ENCODE peak calls at places on chromosomes 12 and 14, in eight cellular contexts. J is body of pancreas; O is naive thymus-derived CD4-positive, alpha-beta T cell; D is lower lobe of right lung; Z is pancreas; P is small intestine; E is NT2/D1; G is A673. T is an unnamed sample.

GRCh38 chr14:22319526-22320352 is 269.3 kb downstream of the DAD1 start:
- DNase-seq in J (peak; percentile 65), O (no peak), D (no peak), Z (no peak), P (peak; percentile 58), E (peak; percentile 32), G (peak; percentile 81), T (peak; percentile 78)

GRCh38 chr12:11085419-11085818 is 6.7 kb downstream of the TAS2R43 start:
- DNase-seq in J (no peak), O (no peak), D (no peak), Z (no peak), P (no peak), E (no peak), G (no peak), T (no peak)

GRCh38 chr12:13537623-13538022 is 341.1 kb downstream of the EMP1 start:
- DNase-seq in J (no peak), O (no peak), D (no peak), Z (no peak), P (no peak), E (no peak), G (no peak), T (no peak)

GRCh38 chr14:32404784-32405573 is 75.9 kb downstream of the AKAP6 start:
- DNase-seq in J (no peak), O (no peak), D (no peak), Z (no peak), P (no peak), E (no peak), G (no peak), T (no peak)

GRCh38 chr12:113929312-113929989 is 36.7 kb downstream of the RBM19 start:
- DNase-seq in J (no peak), O (no peak), D (no peak), Z (no peak), P (no peak), E (no peak), G (no peak), T (no peak)

GRCh38 chr14:100782516-100783320 is 43.2 kb upstream of the MEG3 start:
- DNase-seq in J (no peak), O (no peak), D (no peak), Z (no peak), P (no peak), E (no peak), G (no peak), T (no peak)

GRCh38 chr12:225012-225411 is 11.1 kb upstream of the SLC6A12 start:
- DNase-seq in J (no peak), O (no peak), D (no peak), Z (no peak), P (no peak), E (no peak), G (no peak), T (no peak)

GRCh38 chr14:51651388-51652167 is at the start of gene FRMD6:
- DNase-seq in J (peak; percentile 81), O (peak; percentile 80), D (peak; percentile 88), Z (peak; percentile 93), P (peak; percentile 77), E (peak; percentile 44), G (peak; percentile 90), T (peak; percentile 85)

GRCh38 chr12:112169966-112170365 is 44.6 kb downstream of the TRAFD1 start:
- DNase-seq in J (no peak), O (no peak), D (no peak), Z (peak; percentile 34), P (no peak), E (no peak), G (no peak), T (no peak)

GRCh38 chr12:106145539-106146447 is 7.0 kb upstream of the NUAK1 start:
- DNase-seq in J (peak; percentile 59), O (no peak), D (no peak), Z (no peak), P (peak; percentile 73), E (no peak), G (no peak), T (peak; percentile 69)

GRCh38 chr12:124466200-124467128 is 100.9 kb downstream of the NCOR2 start:
- DNase-seq in J (no peak), O (peak; percentile 78), D (peak; percentile 74), Z (peak; percentile 79), P (peak; percentile 52), E (no peak), G (peak; percentile 99), T (peak; percentile 24)

GRCh38 chr14:68797180-68797670 is 4.4 kb upstream of the ZFP36L1 start:
- DNase-seq in J (no peak), O (no peak), D (no peak), Z (no peak), P (no peak), E (peak; percentile 80), G (no peak), T (no peak)

GRCh38 chr14:68798621-68799020 is 5.8 kb upstream of the ZFP36L1 start:
- DNase-seq in J (no peak), O (no peak), D (no peak), Z (no peak), P (no peak), E (no peak), G (no peak), T (no peak)

GRCh38 chr14:68794856-68795601 is 2.2 kb upstream of the ZFP36L1 start:
- DNase-seq in J (peak; percentile 65), O (no peak), D (no peak), Z (no peak), P (peak; percentile 46), E (no peak), G (peak; percentile 75), T (peak; percentile 61)

GRCh38 chr14:68795602-68796417 is 2.9 kb upstream of the ZFP36L1 start:
- DNase-seq in J (peak; percentile 85), O (peak; percentile 77), D (peak; percentile 88), Z (peak; percentile 94), P (peak; percentile 85), E (no peak), G (peak; percentile 69), T (peak; percentile 87)

GRCh38 chr14:68796418-68797101 is 3.7 kb upstream of the ZFP36L1 start:
- DNase-seq in J (no peak), O (no peak), D (no peak), Z (no peak), P (no peak), E (no peak), G (no peak), T (no peak)
- H3K4me1 ChIP-seq in J (peaks cover 14% of the 10 kb centered on the region), O (peaks cover 11% of the 10 kb centered on the region), D (peaks cover 15% of the 10 kb centered on the region), Z (peaks cover 4% of the 10 kb centered on the region), P (no peaks in the 10 kb centered on the region), E (peaks cover 3% of the 10 kb centered on the region), G (peaks cover 16% of the 10 kb centered on the region), T (peaks cover 9% of the 10 kb centered on the region)

GRCh38 chr14:54768501-54768900 is 134.1 kb downstream of the GCH1 start:
- DNase-seq in J (no peak), O (no peak), D (no peak), Z (no peak), P (no peak), E (no peak), G (no peak), T (no peak)

GRCh38 chr14:54773171-54774006 is 129.2 kb downstream of the GCH1 start:
- DNase-seq in J (peak; percentile 79), O (peak; percentile 21), D (peak; percentile 82), Z (no peak), P (peak; percentile 83), E (peak; percentile 87), G (peak; percentile 97), T (peak; percentile 85)

GRCh38 chr14:54769955-54770863 is 132.4 kb downstream of the GCH1 start:
- DNase-seq in J (no peak), O (no peak), D (no peak), Z (no peak), P (no peak), E (no peak), G (no peak), T (no peak)

GRCh38 chr14:54772451-54772881 is 130.2 kb downstream of the GCH1 start:
- DNase-seq in J (no peak), O (no peak), D (no peak), Z (no peak), P (no peak), E (no peak), G (no peak), T (no peak)

GRCh38 chr14:54771411-54772027 is 131.1 kb downstream of the GCH1 start:
- DNase-seq in J (no peak), O (no peak), D (no peak), Z (no peak), P (no peak), E (no peak), G (no peak), T (no peak)
- H3K4me1 ChIP-seq in J (peaks cover 6% of the 10 kb centered on the region), O (peaks cover 3% of the 10 kb centered on the region), D (peaks cover 23% of the 10 kb centered on the region), Z (peaks cover 7% of the 10 kb centered on the region), P (no peaks in the 10 kb centered on the region), E (peaks cover 5% of the 10 kb centered on the region), G (peaks cover 24% of the 10 kb centered on the region), T (no peaks in the 10 kb centered on the region)

GRCh38 chr14:73762375-73762822 is 48.2 kb upstream of the PNMA1 start:
- DNase-seq in J (no peak), O (no peak), D (no peak), Z (no peak), P (peak; percentile 70), E (no peak), G (no peak), T (no peak)

GRCh38 chr14:73764406-73764805 is 50.2 kb upstream of the PNMA1 start:
- DNase-seq in J (no peak), O (no peak), D (no peak), Z (no peak), P (no peak), E (no peak), G (no peak), T (no peak)

GRCh38 chr14:73761621-73762355 is 47.6 kb upstream of the PNMA1 start:
- DNase-seq in J (no peak), O (no peak), D (no peak), Z (peak; percentile 72), P (no peak), E (no peak), G (no peak), T (peak; percentile 38)

GRCh38 chr14:73763396-73763795 is 49.2 kb upstream of the PNMA1 start:
- DNase-seq in J (peak; percentile 68), O (no peak), D (peak; percentile 18), Z (peak; percentile 22), P (no peak), E (no peak), G (no peak), T (peak; percentile 52)

DNA sequence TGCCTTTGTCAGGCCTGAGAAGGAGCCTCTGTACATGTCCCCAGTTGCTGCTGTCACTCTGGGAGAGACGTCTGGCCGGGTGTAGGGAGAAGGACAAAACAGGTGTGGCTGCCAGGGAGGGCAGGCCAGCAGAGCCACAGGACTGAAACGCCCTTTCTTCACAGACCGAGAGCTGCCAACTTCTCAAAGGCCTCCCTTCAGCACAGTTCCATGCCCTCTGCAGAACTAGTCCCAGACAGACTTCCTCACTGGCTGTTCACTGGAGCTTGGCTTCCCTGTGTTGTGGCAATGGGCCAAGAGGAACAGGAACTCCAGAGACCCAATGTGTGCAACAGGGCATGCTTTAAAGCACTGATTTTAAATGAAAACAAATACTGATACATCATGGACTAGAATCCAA is 50.7 kb upstream of the PNMA1 start:
- DNase-seq in J (peak; percentile 86), O (no peak), D (peak; percentile 77), Z (peak; percentile 81), P (peak; percentile 89), E (no peak), G (no peak), T (peak; percentile 88)
- H3K4me1 ChIP-seq in J (peaks cover 78% of the 10 kb centered on the region), O (peaks cover 40% of the 10 kb centered on the region), D (peaks cover 95% of the 10 kb centered on the region), Z (peaks cover 58% of the 10 kb centered on the region), P (peaks cover 18% of the 10 kb centered on the region), E (peaks cover 8% of the 10 kb centered on the region), G (peaks cover 15% of the 10 kb centered on the region), T (peaks cover 69% of the 10 kb centered on the region)

DNA sequence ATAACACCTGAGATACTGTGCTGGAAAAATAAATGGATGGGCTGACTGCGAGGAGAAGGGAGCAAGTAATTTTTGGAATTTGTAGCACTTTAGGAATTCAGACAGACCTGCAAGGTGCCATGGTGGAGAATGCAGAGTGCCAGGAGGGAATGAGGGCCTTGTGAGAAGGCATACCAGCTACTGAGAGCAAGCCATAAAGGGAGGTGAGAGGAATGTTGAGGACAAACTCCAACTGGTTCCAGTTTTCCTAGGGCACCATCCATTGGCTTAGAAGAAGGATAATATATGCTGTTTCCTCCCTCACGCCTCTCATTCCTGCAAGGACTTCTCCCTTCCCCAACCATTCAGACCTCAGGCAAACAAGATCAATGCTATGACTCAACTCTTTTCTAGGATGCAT is 11.2 kb upstream of the DAAM1 start:
- DNase-seq in J (no peak), O (no peak), D (no peak), Z (no peak), P (no peak), E (peak; percentile 39), G (no peak), T (no peak)
- H3K4me1 ChIP-seq in J (no peaks in the 10 kb centered on the region), O (no peaks in the 10 kb centered on the region), D (no peaks in the 10 kb centered on the region), Z (no peaks in the 10 kb centered on the region), P (no peaks in the 10 kb centered on the region), E (no peaks in the 10 kb centered on the region), G (no peaks in the 10 kb centered on the region), T (no peaks in the 10 kb centered on the region)